ENCODE peak calls at places on chromosomes 3 and 15, in five cellular contexts. Q is stimulated activated CD8-positive, alpha-beta memory T cell treated with anti-CD3 and anti-CD28 coated beads, Interleukin-4, amount 100 ng/mL, for 1 hour; R is epithelial cell of prostate; T is nucleus accumbens; F is GDM1. S is an unnamed sample.

GRCh38 chr3:117404756-117405155 is 695.2 kb downstream of the TUSC7 start:
- DNase-seq in Q (no peak), R (no peak), T (no peak), F (no peak), S (no peak)

GRCh38 chr15:62444104-62445027 is 279.3 kb upstream of the C2CD4B start:
- DNase-seq in Q (no peak), R (peak; percentile 82), T (no peak), F (no peak), S (no peak)

GRCh38 chr3:101687142-101687931 is 819 bp upstream of the RPL24 start:
- DNase-seq in Q (no peak), R (no peak), T (no peak), F (no peak), S (peak; percentile 41)

GRCh38 chr15:99361541-99362185 is 110.4 kb downstream of the LRRC28 start:
- DNase-seq in Q (no peak), R (no peak), T (no peak), F (no peak), S (no peak)

GRCh38 chr15:25242166-25242879 is 196.5 kb downstream of the UBE3A start:
- DNase-seq in Q (no peak), R (no peak), T (no peak), F (no peak), S (no peak)

GRCh38 chr3:20141841-20142240 is 44.2 kb downstream of the SGO1 start:
- DNase-seq in Q (no peak), R (no peak), T (peak; percentile 35), F (no peak), S (peak; percentile 83)

GRCh38 chr3:40652072-40652471 is 127.3 kb downstream of the ZNF621 start:
- DNase-seq in Q (no peak), R (no peak), T (no peak), F (no peak), S (no peak)

GRCh38 chr3:160464971-160465370 is 15.4 kb upstream of the TRIM59 start:
- DNase-seq in Q (no peak), R (no peak), T (no peak), F (no peak), S (no peak)

GRCh38 chr3:60588806-60589205 is 662.4 kb downstream of the FHIT start:
- DNase-seq in Q (no peak), R (peak; percentile 83), T (no peak), F (no peak), S (peak; percentile 27)

GRCh38 chr3:138195491-138195890 is 8.4 kb downstream of the ARMC8 start:
- DNase-seq in Q (no peak), R (no peak), T (no peak), F (no peak), S (peak; percentile 47)

GRCh38 chr15:63588826-63589225 is 8.4 kb upstream of the FBXL22 start:
- DNase-seq in Q (no peak), R (no peak), T (no peak), F (no peak), S (no peak)

GRCh38 chr3:149511040-149511626 is 36.6 kb downstream of the TM4SF4 start:
- DNase-seq in Q (no peak), R (no peak), T (no peak), F (no peak), S (no peak)

GRCh38 chr3:29026959-29027358 is 253.9 kb upstream of the RBMS3 start:
- DNase-seq in Q (no peak), R (peak; percentile 74), T (no peak), F (no peak), S (no peak)

GRCh38 chr3:45816544-45816943 is 20.2 kb upstream of the SLC6A20 start:
- DNase-seq in Q (no peak), R (peak; percentile 10), T (no peak), F (no peak), S (no peak)

GRCh38 chr15:64991536-64992135 is 1.9 kb upstream of the SPG21 start:
- DNase-seq in Q (no peak), R (no peak), T (no peak), F (no peak), S (no peak)

GRCh38 chr3:43024183-43024865 is 45.2 kb downstream of the GASK1A start:
- DNase-seq in Q (no peak), R (no peak), T (no peak), F (no peak), S (no peak)

GRCh38 chr3:112074006-112074405 is 12.2 kb upstream of the C3orf52 start:
- DNase-seq in Q (no peak), R (no peak), T (no peak), F (no peak), S (no peak)

GRCh38 chr3:177512945-177513671 is 315.8 kb upstream of the TBL1XR1 start:
- DNase-seq in Q (no peak), R (no peak), T (no peak), F (no peak), S (no peak)

GRCh38 chr15:70976856-70977255 is 84.2 kb downstream of the LRRC49 start:
- DNase-seq in Q (no peak), R (no peak), T (no peak), F (no peak), S (no peak)

GRCh38 chr3:134313839-134314587 is 60.2 kb downstream of the AMOTL2 start:
- DNase-seq in Q (no peak), R (no peak), T (no peak), F (no peak), S (no peak)

GRCh38 chr3:62007036-62007435 is 366.3 kb downstream of the FEZF2 start:
- DNase-seq in Q (no peak), R (no peak), T (peak; percentile 1), F (no peak), S (peak; percentile 57)

GRCh38 chr15:42921049-42921731 is 612 bp upstream of the TTBK2 start:
- DNase-seq in Q (peak; percentile 8), R (no peak), T (peak; percentile 63), F (no peak), S (peak; percentile 49)

GRCh38 chr15:80669599-80670273 is 25.4 kb upstream of the ABHD17C start:
- DNase-seq in Q (no peak), R (no peak), T (no peak), F (no peak), S (no peak)

GRCh38 chr15:72916939-72917338 is 133.4 kb upstream of the ADPGK start:
- DNase-seq in Q (no peak), R (no peak), T (no peak), F (no peak), S (no peak)

GRCh38 chr3:127015282-127016042 is 32.5 kb downstream of the PLXNA1 start:
- DNase-seq in Q (no peak), R (no peak), T (no peak), F (no peak), S (peak; percentile 37)

GRCh38 chr3:188282871-188283270 is 128.9 kb downstream of the LPP start:
- DNase-seq in Q (no peak), R (no peak), T (no peak), F (no peak), S (no peak)

GRCh38 chr3:157572559-157573270 is 69.5 kb upstream of the VEPH1 start:
- DNase-seq in Q (no peak), R (no peak), T (no peak), F (no peak), S (peak; percentile 11)

GRCh38 chr3:177478170-177478859 is 281.0 kb upstream of the TBL1XR1 start:
- DNase-seq in Q (no peak), R (peak; percentile 98), T (no peak), F (no peak), S (no peak)

GRCh38 chr3:197503652-197504051 is 52.1 kb downstream of the BDH1 start:
- DNase-seq in Q (no peak), R (no peak), T (no peak), F (no peak), S (no peak)

GRCh38 chr3:89380006-89380405 is 272.6 kb downstream of the EPHA3 start:
- DNase-seq in Q (no peak), R (peak; percentile 24), T (no peak), F (no peak), S (no peak)

S was measured in putamen.